ENCODE peak calls at places on chromosomes 16 and 17, in eight cellular contexts. U is GM23248; L is mucosa of gallbladder; G is HS-5; X is HEK293T; O is NCI-H345; J is AG04449; E is effector CD4-positive, alpha-beta T cell. T is an unnamed sample.

GRCh38 chr16:81158964-81159363 is 62.8 kb upstream of the GCSH start:
- DNase-seq in E (no peak), J (no peak), U (no peak), L (no peak), G (no peak), O (peak), X (no peak), T (no peak)

GRCh38 chr17:35257080-35257701 is 14.3 kb downstream of the SLFN5 start:
- DNase-seq in J (no peak), U (no peak), E (no peak), L (peak), G (no peak), X (no peak), O (peak), T (peak)

GRCh38 chr16:19858006-19858653 is 26.5 kb downstream of the GPRC5B start:
- DNase-seq in X (no peak), O (no peak), U (no peak), E (no peak), G (no peak), J (no peak), L (no peak), T (no peak)

GRCh38 chr17:80123791-80124190 is 22.4 kb downstream of the GAA start:
- DNase-seq in U (peak), X (no peak), E (no peak), L (peak), O (no peak), G (no peak), J (no peak), T (peak)

GRCh38 chr16:21264226-21265036 is 13.7 kb downstream of the CRYM start:
- DNase-seq in J (no peak), U (peak), X (no peak), G (no peak), O (no peak), L (no peak), E (no peak), T (no peak)

GRCh38 chr17:46903762-46904672 is 18.9 kb upstream of the GOSR2 start:
- DNase-seq in E (no peak), U (no peak), G (no peak), J (no peak), L (no peak), O (no peak), X (no peak), T (no peak)

GRCh38 chr17:57943645-57944044 is 11.6 kb downstream of the CUEDC1 start:
- DNase-seq in O (no peak), J (no peak), G (no peak), L (no peak), U (peak), E (no peak), X (no peak), T (no peak)

GRCh38 chr16:89655062-89655643 is 2.4 kb downstream of the CHMP1A start:
- DNase-seq in U (no peak), G (no peak), O (no peak), L (no peak), X (no peak), E (no peak), J (no peak), T (no peak)

GRCh38 chr16:85306071-85306792 is 194.0 kb upstream of the CIBAR2 start:
- DNase-seq in L (peak), X (no peak), G (no peak), E (peak), O (no peak), U (peak), J (no peak), T (peak)

GRCh38 chr17:80761421-80761871 is 216.8 kb downstream of the RPTOR start:
- DNase-seq in G (peak), X (no peak), J (no peak), L (no peak), O (peak), U (peak), E (peak), T (no peak)

GRCh38 chr17:50845260-50846147 is 10.1 kb downstream of the WFIKKN2 start:
- DNase-seq in X (peak), J (no peak), L (no peak), O (no peak), G (no peak), E (no peak), U (peak), T (peak)

GRCh38 chr16:29649560-29650494 is 13.2 kb upstream of the SPN start:
- DNase-seq in E (no peak), X (no peak), U (no peak), J (no peak), G (no peak), O (no peak), L (no peak), T (no peak)

GRCh38 chr16:68368602-68368944 is 57.8 kb downstream of the PRMT7 start:
- DNase-seq in U (no peak), O (no peak), X (no peak), J (no peak), L (no peak), E (no peak), G (no peak), T (no peak)

GRCh38 chr16:84303023-84303422 is 8.3 kb downstream of the WFDC1 start:
- DNase-seq in U (no peak), J (peak), O (no peak), E (no peak), L (peak), G (no peak), X (no peak), T (no peak)

GRCh38 chr16:27355610-27356009 is 41.8 kb downstream of the IL4R start:
- DNase-seq in J (no peak), X (peak), L (peak), O (no peak), E (no peak), G (no peak), U (peak), T (no peak)

T was measured in breast epithelium.